ENCODE peak calls at places on chromosomes 3 and 15, in seven cellular contexts. N is non-pigmented ciliary epithelial cell; D is effector memory CD8-positive, alpha-beta T cell; Z is caudate nucleus; T is Caki2; J is Ammon's horn; U is AG04450. B is an unnamed sample.

GRCh38 chr15:51365417-51365816 is 24.0 kb downstream of the GLDN start:
- DNase-seq in N (no peak), D (no peak), Z (no peak), T (no peak), J (no peak), U (no peak), B (no peak)

GRCh38 chr3:122572940-122573412 is 4.5 kb upstream of the PARP15 start:
- DNase-seq in N (no peak), D (peak; percentile 16), Z (no peak), T (peak; percentile 58), J (no peak), U (no peak), B (no peak)

GRCh38 chr15:64527263-64527984 is 67.0 kb downstream of the ZNF609 start:
- DNase-seq in N (peak; percentile 55), D (no peak), Z (no peak), T (peak; percentile 33), J (no peak), U (peak; percentile 56), B (no peak)

GRCh38 chr15:101107625-101108457 is 144.0 kb downstream of the CHSY1 start:
- DNase-seq in N (no peak), D (no peak), Z (no peak), T (no peak), J (no peak), U (no peak), B (no peak)

GRCh38 chr15:44188810-44189209 is 6.3 kb downstream of the FRMD5 start:
- DNase-seq in N (no peak), D (no peak), Z (peak; percentile 62), T (no peak), J (peak; percentile 92), U (no peak), B (no peak)

GRCh38 chr3:108862865-108863798 is 40.5 kb downstream of the TRAT1 start:
- DNase-seq in N (peak; percentile 51), D (peak; percentile 7), Z (no peak), T (peak; percentile 71), J (no peak), U (peak; percentile 59), B (peak; percentile 36)

GRCh38 chr3:133777807-133778568 is 27.6 kb upstream of the SRPRB start:
- DNase-seq in N (no peak), D (no peak), Z (no peak), T (no peak), J (no peak), U (no peak), B (no peak)

GRCh38 chr3:80688814-80689213 is 921.0 kb upstream of the ROBO1 start:
- DNase-seq in N (peak; percentile 8), D (no peak), Z (no peak), T (no peak), J (peak; percentile 28), U (no peak), B (no peak)

GRCh38 chr15:69253156-69253555 is 45.6 kb upstream of the PAQR5 start:
- DNase-seq in N (peak; percentile 67), D (no peak), Z (no peak), T (peak; percentile 66), J (peak; percentile 36), U (peak; percentile 74), B (no peak)

GRCh38 chr3:142614059-142614626 is 17.9 kb downstream of the PLS1 start:
- DNase-seq in N (no peak), D (no peak), Z (no peak), T (no peak), J (no peak), U (no peak), B (no peak)

GRCh38 chr15:56105855-56106254 is 112.4 kb upstream of the NEDD4 start:
- DNase-seq in N (no peak), D (no peak), Z (no peak), T (no peak), J (no peak), U (no peak), B (no peak)

GRCh38 chr15:32222716-32223115 is 180.4 kb downstream of the GOLGA8K start:
- DNase-seq in N (no peak), D (no peak), Z (no peak), T (no peak), J (no peak), U (no peak), B (no peak)

GRCh38 chr3:17579289-17580031 is 163.0 kb downstream of the TBC1D5 start:
- DNase-seq in N (no peak), D (no peak), Z (no peak), T (no peak), J (no peak), U (no peak), B (no peak)

GRCh38 chr3:143060906-143061305 is 58.7 kb upstream of the CHST2 start:
- DNase-seq in N (no peak), D (no peak), Z (no peak), T (no peak), J (no peak), U (no peak), B (no peak)

GRCh38 chr15:31211353-31211752 is 109.8 kb upstream of the TRPM1 start:
- DNase-seq in N (no peak), D (no peak), Z (no peak), T (no peak), J (no peak), U (no peak), B (no peak)

GRCh38 chr3:170159933-170160332 is 21.6 kb downstream of the PHC3 start:
- DNase-seq in N (no peak), D (no peak), Z (no peak), T (no peak), J (no peak), U (no peak), B (no peak)

GRCh38 chr15:44144193-44144592 is 50.9 kb downstream of the FRMD5 start:
- DNase-seq in N (no peak), D (no peak), Z (no peak), T (no peak), J (no peak), U (no peak), B (no peak)